ENCODE peak calls at places on chromosomes 6 and 20, in nine cellular contexts. R, S, P, Z, L, H, G, C and Y are unnamed samples.

GRCh38 chr6:76770166-76770565 is 693.1 kb downstream of the HTR1B start:
- DNase-seq in R (no peak), S (no peak), P (no peak), Z (no peak), L (no peak), H (no peak), G (no peak), C (no peak), Y (no peak)

GRCh38 chr20:32544260-32544722 is 40.8 kb downstream of the NOL4L start:
- DNase-seq in R (no peak), S (no peak), P (no peak), Z (no peak), L (no peak), H (no peak), G (no peak), C (no peak), Y (no peak)

GRCh38 chr6:166050559-166050958 is 117.1 kb downstream of the TBXT start:
- DNase-seq in R (no peak), S (no peak), P (no peak), Z (no peak), L (no peak), H (peak), G (no peak), C (no peak), Y (no peak)

GRCh38 chr6:89073014-89073620 is 7.4 kb upstream of the PNRC1 start:
- DNase-seq in R (no peak), S (no peak), P (no peak), Z (no peak), L (no peak), H (no peak), G (no peak), C (peak), Y (no peak)

GRCh38 chr6:83151114-83151513 is 42.0 kb downstream of the PGM3 start:
- DNase-seq in R (no peak), S (no peak), P (no peak), Z (peak), L (no peak), H (no peak), G (no peak), C (peak), Y (no peak)

GRCh38 chr20:9139106-9139808 is 70.4 kb downstream of the PLCB4 start:
- DNase-seq in R (no peak), S (no peak), P (no peak), Z (no peak), L (no peak), H (no peak), G (no peak), C (no peak), Y (no peak)

GRCh38 chr6:128731249-128732165 is 151.4 kb upstream of the LAMA2 start:
- DNase-seq in R (no peak), S (peak), P (peak), Z (peak), L (no peak), H (peak), G (no peak), C (peak), Y (peak)

GRCh38 chr20:33649201-33649631 is 12.9 kb upstream of the C20orf144 start:
- DNase-seq in R (peak), S (no peak), P (no peak), Z (no peak), L (no peak), H (no peak), G (no peak), C (no peak), Y (no peak)

GRCh38 chr6:112338310-112338709 is 8.8 kb upstream of the RFPL4B start:
- DNase-seq in R (no peak), S (no peak), P (no peak), Z (peak), L (no peak), H (no peak), G (no peak), C (peak), Y (no peak)

GRCh38 chr6:29631860-29632731 is 887 bp downstream of the GABBR1 start:
- DNase-seq in R (peak), S (peak), P (no peak), Z (peak), L (peak), H (peak), G (peak), C (peak), Y (no peak)

GRCh38 chr6:133130863-133131262 is 110.3 kb upstream of the EYA4 start:
- DNase-seq in R (peak), S (no peak), P (peak), Z (no peak), L (no peak), H (no peak), G (no peak), C (peak), Y (no peak)

GRCh38 chr6:16752206-16752867 is 8.9 kb downstream of the ATXN1 start:
- DNase-seq in R (no peak), S (no peak), P (no peak), Z (peak), L (no peak), H (no peak), G (no peak), C (peak), Y (no peak)

GRCh38 chr20:20763652-20764051 is 51.2 kb upstream of the RALGAPA2 start:
- DNase-seq in R (no peak), S (no peak), P (no peak), Z (no peak), L (no peak), H (no peak), G (no peak), C (no peak), Y (no peak)

GRCh38 chr6:157323924-157324276 is 581 bp upstream of the TMEM242 start:
- DNase-seq in R (peak), S (peak), P (peak), Z (peak), L (peak), H (peak), G (peak), C (peak), Y (no peak)

GRCh38 chr20:8073024-8073832 is 53.7 kb upstream of the TMX4 start:
- DNase-seq in R (no peak), S (no peak), P (no peak), Z (peak), L (no peak), H (peak), G (no peak), C (peak), Y (no peak)

GRCh38 chr6:234706-235372 is 57.4 kb upstream of the DUSP22 start:
- DNase-seq in R (no peak), S (no peak), P (no peak), Z (no peak), L (no peak), H (peak), G (no peak), C (no peak), Y (no peak)

GRCh38 chr20:60048634-60049578 is 90.7 kb downstream of the CDH26 start:
- DNase-seq in R (no peak), S (no peak), P (no peak), Z (no peak), L (no peak), H (peak), G (no peak), C (no peak), Y (no peak)

GRCh38 chr6:104483225-104483834 is 376.4 kb downstream of the HACE1 start:
- DNase-seq in R (no peak), S (no peak), P (peak), Z (no peak), L (no peak), H (no peak), G (no peak), C (peak), Y (no peak)

GRCh38 chr6:74409447-74409846 is 713.4 kb downstream of the CD109 start:
- DNase-seq in R (no peak), S (no peak), P (peak), Z (peak), L (no peak), H (no peak), G (peak), C (peak), Y (peak)

GRCh38 chr6:8579372-8579771 is 144.0 kb upstream of the SLC35B3 start:
- DNase-seq in R (no peak), S (no peak), P (no peak), Z (no peak), L (no peak), H (no peak), G (no peak), C (peak), Y (no peak)

GRCh38 chr6:75673885-75674284 is 72.2 kb downstream of the SENP6 start:
- DNase-seq in R (no peak), S (no peak), P (no peak), Z (no peak), L (no peak), H (no peak), G (no peak), C (no peak), Y (no peak)

GRCh38 chr20:53917145-53918009 is 153.0 kb downstream of the BCAS1 start:
- DNase-seq in R (peak), S (no peak), P (no peak), Z (peak), L (no peak), H (peak), G (peak), C (peak), Y (peak)

GRCh38 chr20:56736285-56736857 is 107.3 kb downstream of the TFAP2C start:
- DNase-seq in R (no peak), S (no peak), P (no peak), Z (no peak), L (no peak), H (peak), G (no peak), C (no peak), Y (no peak)

DNA sequence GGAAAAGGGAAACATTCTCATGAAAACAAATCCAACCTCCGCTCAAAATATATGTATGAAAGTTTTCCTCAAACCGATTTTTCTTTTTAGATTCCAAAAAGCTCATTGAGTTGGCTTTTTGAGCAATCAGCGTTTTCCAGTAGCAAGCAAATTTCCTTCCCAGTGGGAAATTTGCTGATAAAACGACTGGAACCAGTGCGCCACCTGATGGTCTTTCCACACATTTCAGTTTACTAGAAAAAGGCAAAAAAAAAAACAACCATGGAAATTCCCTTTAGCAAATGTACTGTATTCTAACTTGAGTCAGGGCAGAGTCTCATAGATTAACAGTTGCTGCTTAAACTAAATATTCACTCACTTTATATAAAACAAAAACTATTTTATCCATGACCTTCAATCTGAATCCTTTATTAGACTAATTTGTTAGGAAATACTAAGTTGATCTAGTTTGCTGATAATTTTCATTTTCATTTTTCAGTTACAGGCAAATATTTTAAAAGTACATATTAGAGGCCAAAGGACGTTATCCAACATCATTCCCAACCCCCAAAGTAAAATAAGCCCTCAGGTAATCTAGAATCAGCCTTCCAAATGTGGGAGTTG is 271.5 kb downstream of the FOXA2 start:
- DNase-seq in R (no peak), S (peak), P (peak), Z (no peak), L (no peak), H (peak), G (peak), C (peak), Y (peak)
- TF ChIP-seq CTCF in R (peak), S (peak), P (peak), Z (peak), L (no peak), H (peak), G (peak), C (peak), Y (peak)

GRCh38 chr6:143529095-143529494 is 17.6 kb upstream of the FUCA2 start:
- DNase-seq in R (no peak), S (no peak), P (no peak), Z (no peak), L (no peak), H (peak), G (no peak), C (no peak), Y (no peak)

GRCh38 chr6:143531720-143532504 is 20.4 kb upstream of the FUCA2 start:
- DNase-seq in R (no peak), S (no peak), P (no peak), Z (no peak), L (no peak), H (no peak), G (no peak), C (no peak), Y (no peak)

GRCh38 chr6:143522034-143522600 is 10.6 kb upstream of the FUCA2 start:
- DNase-seq in R (no peak), S (no peak), P (no peak), Z (no peak), L (no peak), H (no peak), G (no peak), C (no peak), Y (no peak)

GRCh38 chr6:143528164-143528811 is 16.8 kb upstream of the FUCA2 start:
- DNase-seq in R (no peak), S (no peak), P (no peak), Z (no peak), L (no peak), H (no peak), G (no peak), C (no peak), Y (no peak)

GRCh38 chr6:143527677-143528076 is 16.2 kb upstream of the FUCA2 start:
- DNase-seq in R (no peak), S (no peak), P (no peak), Z (no peak), L (no peak), H (no peak), G (no peak), C (no peak), Y (no peak)
- TF ChIP-seq CTCF in R (no peak), S (no peak), P (no peak), Z (no peak), L (no peak), H (no peak), G (no peak), C (no peak), Y (no peak)

GRCh38 chr6:65776332-65776731 is 69.3 kb upstream of the EYS start:
- DNase-seq in R (no peak), S (no peak), P (no peak), Z (no peak), L (no peak), H (peak), G (no peak), C (peak), Y (no peak)
- TF ChIP-seq CTCF in R (no peak), S (no peak), P (no peak), Z (no peak), L (no peak), H (peak), G (no peak), C (no peak), Y (peak)

GRCh38 chr6:143037470-143037869 is 23.2 kb upstream of the AIG1 start:
- DNase-seq in R (no peak), S (no peak), P (no peak), Z (no peak), L (no peak), H (no peak), G (no peak), C (no peak), Y (no peak)

GRCh38 chr6:143039548-143039947 is 21.1 kb upstream of the AIG1 start:
- DNase-seq in R (no peak), S (no peak), P (no peak), Z (no peak), L (no peak), H (no peak), G (no peak), C (no peak), Y (no peak)

GRCh38 chr6:143034689-143035334 is 25.9 kb upstream of the AIG1 start:
- DNase-seq in R (no peak), S (no peak), P (no peak), Z (no peak), L (no peak), H (no peak), G (no peak), C (peak), Y (no peak)

GRCh38 chr6:143040018-143040417 is 20.7 kb upstream of the AIG1 start:
- DNase-seq in R (no peak), S (no peak), P (no peak), Z (no peak), L (no peak), H (no peak), G (no peak), C (no peak), Y (no peak)

GRCh38 chr6:143038845-143039244 is 21.8 kb upstream of the AIG1 start:
- DNase-seq in R (no peak), S (no peak), P (no peak), Z (no peak), L (no peak), H (no peak), G (no peak), C (no peak), Y (no peak)
- TF ChIP-seq CTCF in R (no peak), S (no peak), P (no peak), Z (no peak), L (no peak), H (no peak), G (no peak), C (no peak), Y (no peak)